ENCODE peak calls at places on chromosomes 4 and X, in five cellular contexts. M is progenitor cell of endocrine pancreas, X is lung, L is coronary artery, S is GM23338. Z is an unnamed sample.

GRCh38 chrX:14027031-14027430 is 2.7 kb downstream of the GEMIN8 start:
- DNase-seq in M (no peak), X (no peak), L (no peak), S (no peak), Z (no peak)

GRCh38 chr4:70601422-70602039 is 9.5 kb downstream of the AMBN start:
- DNase-seq in X (peak), S (peak), M (peak), L (no peak), Z (peak)

GRCh38 chr4:133555671-133556070 is 406.6 kb downstream of the PCDH10 start:
- DNase-seq in X (no peak), L (no peak), S (no peak), M (no peak), Z (no peak)

GRCh38 chr4:170400346-170400745 is 310.6 kb upstream of the AADAT start:
- DNase-seq in M (no peak), S (peak), L (no peak), X (no peak), Z (no peak)

GRCh38 chr4:86834901-86835300 is 14.3 kb downstream of the SLC10A6 start:
- DNase-seq in M (no peak), L (no peak), S (no peak), X (no peak), Z (no peak)

GRCh38 chr4:1778642-1779392 is 14.3 kb upstream of the FGFR3 start:
- DNase-seq in S (no peak), L (no peak), M (no peak), X (no peak), Z (no peak)

GRCh38 chr4:180285796-180286195 is 1957.4 kb upstream of the TENM3 start:
- DNase-seq in M (no peak), L (no peak), X (no peak), S (no peak), Z (no peak)

GRCh38 chr4:76811604-76812412 is 86.1 kb downstream of the SOWAHB start:
- DNase-seq in X (no peak), M (no peak), S (peak), L (no peak), Z (no peak)

GRCh38 chrX:127030011-127030738 is 210.6 kb downstream of the PRR32 start:
- DNase-seq in S (no peak), L (no peak), M (no peak), X (no peak), Z (no peak)

GRCh38 chrX:2538016-2538415 is 37.2 kb upstream of the DHRSX start:
- DNase-seq in X (no peak), M (no peak), S (no peak), L (no peak), Z (no peak)

GRCh38 chr4:83114576-83114975 is at the start of gene PLAC8:
- DNase-seq in L (no peak), M (no peak), S (peak), X (no peak), Z (no peak)

GRCh38 chr4:32140636-32141035 is 1420.5 kb downstream of the PCDH7 start:
- DNase-seq in S (no peak), L (no peak), X (no peak), M (no peak), Z (no peak)

GRCh38 chrX:40062525-40063193 is 35.1 kb downstream of the BCOR start:
- DNase-seq in S (no peak), M (no peak), L (no peak), X (no peak), Z (no peak)

GRCh38 chr4:141540643-141541042 is 95.7 kb upstream of the IL15 start:
- DNase-seq in L (no peak), M (no peak), S (no peak), X (no peak), Z (no peak)

GRCh38 chr4:17276821-17277220 is 235.1 kb downstream of the QDPR start:
- DNase-seq in M (no peak), X (no peak), L (no peak), S (no peak), Z (no peak)

GRCh38 chr4:89294583-89295244 is 12.9 kb downstream of the GPRIN3 start:
- DNase-seq in L (no peak), X (no peak), M (no peak), S (no peak), Z (no peak)

GRCh38 chrX:1242901-1243402 is 25.7 kb upstream of the CSF2RA start:
- DNase-seq in M (no peak), X (no peak), S (peak), L (no peak), Z (no peak)

GRCh38 chr4:71200944-71201533 is 137.8 kb upstream of the SLC4A4 start:
- DNase-seq in L (no peak), S (no peak), M (no peak), X (no peak), Z (no peak)

GRCh38 chr4:1171306-1172227 is 816 bp downstream of the SPON2 start:
- DNase-seq in X (no peak), L (no peak), M (no peak), S (peak), Z (no peak)

GRCh38 chr4:52051615-52052474 is 741 bp downstream of the SPATA18 start:
- DNase-seq in L (peak), M (peak), X (peak), S (peak), Z (peak)

GRCh38 chr4:5955201-5955821 is 62.4 kb upstream of the CRMP1 start:
- DNase-seq in L (peak), X (no peak), S (peak), M (no peak), Z (no peak)

GRCh38 chr4:155974476-155974749 is 20.7 kb upstream of the CTSO start:
- DNase-seq in L (no peak), S (no peak), X (no peak), M (no peak), Z (no peak)

GRCh38 chr4:163395055-163395454 is 51.4 kb downstream of the NPY5R start:
- DNase-seq in M (no peak), X (no peak), L (no peak), S (no peak), Z (no peak)

GRCh38 chr4:24112466-24112865 is 222.6 kb upstream of the PPARGC1A start:
- DNase-seq in X (no peak), S (no peak), M (no peak), L (no peak), Z (no peak)

GRCh38 chr4:146978641-146979040 is 33.0 kb upstream of the TTC29 start:
- DNase-seq in L (no peak), M (no peak), X (no peak), S (no peak), Z (no peak)

GRCh38 chrX:153343674-153344073 is 9.7 kb downstream of the ZNF275 start:
- DNase-seq in S (no peak), L (peak), X (no peak), M (no peak), Z (no peak)

GRCh38 chr4:59248313-59248712 is 1951.8 kb upstream of the ADGRL3 start:
- DNase-seq in X (no peak), M (no peak), S (no peak), L (no peak), Z (no peak)

GRCh38 chr4:109499513-109499912 is 60.5 kb upstream of the MCUB start:
- DNase-seq in M (no peak), L (no peak), S (no peak), X (no peak), Z (no peak)

GRCh38 chr4:162841769-162842168 is 324.9 kb downstream of the NAF1 start:
- DNase-seq in S (no peak), X (no peak), M (no peak), L (no peak), Z (no peak)

GRCh38 chrX:111467896-111468295 is 43.5 kb upstream of the SERTM2 start:
- DNase-seq in L (no peak), S (no peak), X (no peak), M (no peak), Z (no peak)

GRCh38 chr4:84167089-84167488 is 332.0 kb downstream of the NKX6-1 start:
- DNase-seq in M (no peak), S (no peak), L (no peak), X (no peak), Z (no peak)

GRCh38 chr4:110840221-110840654 is 217.4 kb upstream of the PITX2 start:
- DNase-seq in S (no peak), L (no peak), X (no peak), M (no peak), Z (no peak)

GRCh38 chrX:6226053-6226645 is 2.5 kb downstream of the NLGN4X start:
- DNase-seq in S (peak), X (no peak), L (no peak), M (peak), Z (peak)

GRCh38 chrX:13223868-13224555 is 95.8 kb downstream of the ATXN3L start:
- DNase-seq in S (no peak), M (no peak), X (no peak), L (no peak), Z (no peak)

GRCh38 chrX:45329217-45329616 is 128.5 kb upstream of the DIPK2B start:
- DNase-seq in L (no peak), X (no peak), S (no peak), M (no peak), Z (no peak)

GRCh38 chr4:681736-682451 is 7.1 kb downstream of the SLC49A3 start:
- DNase-seq in X (peak), S (peak), L (no peak), M (no peak), Z (no peak)

GRCh38 chr4:185534850-185535761 is at the start of gene PDLIM3:
- DNase-seq in L (peak), S (peak), M (peak), X (peak), Z (peak)
- TF ChIP-seq CTCF in L (no peak), S (no peak), M (no peak), X (no peak), Z (no peak)

GRCh38 chr4:153218961-153219360 is 14.7 kb downstream of the TRIM2 start:
- DNase-seq in X (no peak), M (no peak), L (no peak), S (no peak), Z (no peak)
- TF ChIP-seq CTCF in X (no peak), M (no peak), L (no peak), S (no peak), Z (no peak)

GRCh38 chr4:25939330-25939729 is 25.3 kb downstream of the SMIM20 start:
- DNase-seq in S (peak), M (no peak), L (no peak), X (no peak), Z (no peak)
- TF ChIP-seq CTCF in S (peak), M (no peak), L (no peak), X (no peak), Z (no peak)

GRCh38 chr4:48905363-48906015 is 1.1 kb downstream of the OCIAD2 start:
- DNase-seq in S (peak), X (no peak), L (no peak), M (no peak), Z (no peak)
- TF ChIP-seq CTCF in S (no peak), X (no peak), L (no peak), M (peak), Z (no peak)

DNA sequence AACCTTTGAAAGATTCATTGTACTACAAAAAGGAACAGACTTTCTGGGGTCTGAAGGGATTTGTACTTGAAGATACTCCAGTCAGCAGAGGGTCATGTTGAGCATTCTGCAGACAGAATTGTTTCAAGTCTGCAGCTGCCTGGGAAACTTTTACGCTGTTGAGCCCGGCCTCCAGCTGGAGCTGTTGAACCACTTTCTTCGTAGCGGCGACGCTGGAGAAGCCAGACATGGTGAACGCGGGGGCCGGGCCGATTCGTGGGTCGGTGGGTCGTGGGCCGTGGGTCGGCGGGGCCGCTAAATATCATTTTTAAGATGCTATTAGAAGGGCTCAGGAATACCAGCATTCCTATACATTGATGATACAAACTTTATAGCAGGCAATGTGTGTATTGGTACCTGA is 12.0 kb upstream of the RTL9 start:
- DNase-seq in L (no peak), S (peak), M (no peak), X (no peak), Z (no peak)
- TF ChIP-seq CTCF in L (no peak), S (peak), M (no peak), X (no peak), Z (no peak)

DNA sequence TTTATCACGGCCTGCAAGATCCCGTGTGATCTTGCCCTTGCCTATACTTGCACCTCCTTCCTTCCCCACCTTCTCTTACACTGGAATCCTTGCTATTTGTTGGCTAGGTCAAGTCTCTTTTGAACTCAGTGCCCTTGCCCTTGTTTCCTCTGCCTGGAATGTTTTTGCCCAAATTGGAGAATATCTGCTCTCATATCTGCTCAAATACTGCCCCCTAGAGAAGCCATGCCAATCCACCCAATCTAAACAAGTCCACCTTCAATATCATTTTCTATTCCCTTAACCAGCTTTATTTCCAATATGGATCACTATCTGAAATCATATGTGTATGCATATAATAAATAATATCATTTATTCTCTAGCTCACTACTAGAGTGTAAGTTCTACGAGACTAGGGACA is 1044.2 kb upstream of the FTHL17 start:
- DNase-seq in L (no peak), X (no peak), S (peak), M (no peak), Z (no peak)
- TF ChIP-seq CTCF in L (no peak), X (no peak), S (peak), M (no peak), Z (no peak)

GRCh38 chr4:106109929-106110328 is 206.1 kb downstream of the TBCK start:
- DNase-seq in M (no peak), X (no peak), L (no peak), S (no peak), Z (no peak)

GRCh38 chr4:106105697-106106096 is 210.3 kb downstream of the TBCK start:
- DNase-seq in L (no peak), X (no peak), M (no peak), S (no peak), Z (no peak)

GRCh38 chr4:106104276-106104675 is 209.0 kb downstream of the NPNT start:
- DNase-seq in S (no peak), M (no peak), L (no peak), X (no peak), Z (no peak)
- TF ChIP-seq CTCF in S (no peak), M (no peak), L (no peak), X (no peak), Z (no peak)

DNA sequence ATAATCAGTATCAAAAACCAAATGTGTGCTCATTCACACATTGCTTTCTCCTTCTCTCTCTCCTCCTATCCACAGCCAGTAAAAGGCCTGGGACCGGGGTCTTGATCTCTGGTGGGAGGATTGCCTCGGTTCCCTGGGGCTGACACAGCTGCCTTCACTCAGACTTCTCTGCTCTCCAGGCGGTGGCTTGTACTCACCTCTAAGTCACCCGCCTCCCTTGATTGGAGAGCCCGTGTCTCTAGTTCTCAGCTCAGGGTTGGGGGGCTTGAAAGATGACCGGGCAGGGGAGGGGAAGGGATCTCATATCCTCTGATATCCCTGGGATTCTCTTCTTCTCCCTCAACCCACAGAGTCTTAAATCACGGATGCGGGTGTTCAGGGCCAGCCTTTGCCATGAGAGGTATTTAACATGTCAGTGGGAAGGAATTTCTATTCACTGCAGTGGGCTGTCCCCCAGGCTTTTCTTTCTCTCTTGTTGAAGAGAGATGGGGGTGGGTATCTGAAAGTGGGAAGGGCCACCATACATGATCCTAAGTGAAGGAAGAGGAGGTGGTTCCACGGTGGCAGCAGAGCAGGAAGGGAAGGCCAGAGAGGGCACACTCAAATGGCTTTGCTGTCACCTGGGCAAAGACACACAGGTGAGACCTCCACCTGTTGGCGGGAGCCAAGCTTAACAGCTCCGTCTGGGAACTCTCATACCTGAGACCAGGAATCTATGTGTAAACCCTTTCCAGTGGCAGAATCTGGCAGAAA is 49.1 kb downstream of the RHOH start:
- DNase-seq in M (no peak), L (no peak), X (no peak), S (peak), Z (no peak)
- TF ChIP-seq CTCF in M (no peak), L (no peak), X (no peak), S (no peak), Z (no peak)